ENCODE peak calls at places on chromosomes 11 and 22, in four cellular contexts. H is neuronal stem cell, D is H9, F is H1. Q is an unnamed sample.

GRCh38 chr11:36622431-36623136 is 24.5 kb upstream of the RAG2 start:
- DNase-seq in F (no peak), H (no peak), D (no peak), Q (peak; percentile 48)

GRCh38 chr11:62013266-62014157 is 46.1 kb upstream of the FTH1 start:
- DNase-seq in H (no peak), F (no peak), D (no peak), Q (peak; percentile 95)

GRCh38 chr22:46792061-46792796 is 29.8 kb downstream of the TBC1D22A start:
- DNase-seq in F (no peak), D (no peak), H (no peak), Q (no peak)

GRCh38 chr22:20420157-20420842 is 17.3 kb downstream of the SCARF2 start:
- DNase-seq in H (no peak), F (no peak), D (no peak), Q (no peak)

GRCh38 chr11:63999349-64000025 is 13.2 kb downstream of the OTUB1 start:
- DNase-seq in D (peak; percentile 92), F (peak; percentile 87), H (peak; percentile 71), Q (peak; percentile 93)

GRCh38 chr22:43891360-43892182 is at the start of gene PNPLA5:
- DNase-seq in D (peak; percentile 87), F (peak; percentile 86), H (no peak), Q (no peak)

GRCh38 chr11:56841210-56841810 is 92.8 kb upstream of the OR9G4 start:
- DNase-seq in D (peak; percentile 45), F (peak; percentile 62), H (peak; percentile 62), Q (peak; percentile 73)

GRCh38 chr22:25483931-25484330 is 80.5 kb upstream of the GRK3 start:
- DNase-seq in D (no peak), F (no peak), H (no peak), Q (no peak)

GRCh38 chr11:121416909-121417567 is 35.1 kb upstream of the SORL1 start:
- DNase-seq in F (no peak), D (no peak), H (no peak), Q (peak; percentile 41)

GRCh38 chr22:49328076-49328475 is 499.6 kb downstream of the BRD1 start:
- DNase-seq in F (no peak), H (no peak), D (no peak), Q (no peak)

GRCh38 chr11:93537022-93537421 is 6.2 kb downstream of the SMCO4 start:
- DNase-seq in F (no peak), H (no peak), D (no peak), Q (no peak)

GRCh38 chr22:24390576-24390975 is 36.8 kb upstream of the ADORA2A start:
- DNase-seq in F (no peak), H (no peak), D (no peak), Q (no peak)

GRCh38 chr11:102685769-102686168 is 19.8 kb downstream of the MMP27 start:
- DNase-seq in D (no peak), F (no peak), H (no peak), Q (no peak)

GRCh38 chr22:20430641-20431519 is 6.7 kb downstream of the SCARF2 start:
- DNase-seq in D (peak; percentile 69), H (peak; percentile 61), F (peak; percentile 74), Q (peak; percentile 84)

GRCh38 chr22:35601743-35602633 is 15.1 kb downstream of the MB start:
- DNase-seq in F (no peak), D (no peak), H (no peak), Q (peak; percentile 54)

GRCh38 chr11:27557223-27557622 is 50.7 kb upstream of the LIN7C start:
- DNase-seq in F (no peak), H (no peak), D (no peak), Q (no peak)

GRCh38 chr22:49216579-49216978 is 611.1 kb downstream of the BRD1 start:
- DNase-seq in H (no peak), D (peak; percentile 4), F (no peak), Q (no peak)

GRCh38 chr11:72641900-72642814 is 32.1 kb downstream of the PDE2A start:
- DNase-seq in D (peak; percentile 60), F (peak; percentile 76), H (no peak), Q (peak; percentile 51)

GRCh38 chr11:104534268-104534667 is 364.0 kb downstream of the CASP12 start:
- DNase-seq in F (no peak), D (no peak), H (no peak), Q (no peak)

GRCh38 chr11:128515766-128516466 is 71.4 kb downstream of the ETS1 start:
- DNase-seq in H (no peak), D (no peak), F (no peak), Q (no peak)

GRCh38 chr11:68076371-68077042 is 37.7 kb downstream of the TCIRG1 start:
- DNase-seq in F (no peak), D (no peak), H (no peak), Q (no peak)

GRCh38 chr22:35631597-35631996 is 14.5 kb upstream of the MB start:
- DNase-seq in D (peak; percentile 83), H (no peak), F (peak; percentile 85), Q (peak; percentile 71)

GRCh38 chr11:2382927-2383822 is 6.1 kb downstream of the CD81 start:
- DNase-seq in D (peak; percentile 64), F (no peak), H (no peak), Q (peak; percentile 11)

GRCh38 chr11:26231252-26231661 is 100.7 kb upstream of the ANO3 start:
- DNase-seq in H (no peak), D (no peak), F (no peak), Q (no peak)

GRCh38 chr11:114683007-114683406 is 4.7 kb downstream of the NXPE2 start:
- DNase-seq in D (no peak), H (no peak), F (no peak), Q (no peak)

GRCh38 chr22:50544746-50545253 is 899 bp upstream of the KLHDC7B start:
- DNase-seq in H (no peak), F (no peak), D (no peak), Q (peak; percentile 40)

GRCh38 chr11:131748146-131749050 is 378.0 kb downstream of the NTM start:
- DNase-seq in H (peak; percentile 58), D (peak; percentile 62), F (peak; percentile 83), Q (peak; percentile 73)

GRCh38 chr11:47564933-47565339 is 463 bp upstream of the PTPMT1 start:
- DNase-seq in H (no peak), F (no peak), D (no peak), Q (no peak)

GRCh38 chr22:35638408-35638807 is 9.8 kb upstream of the APOL6 start:
- DNase-seq in H (no peak), F (no peak), D (no peak), Q (peak; percentile 91)

GRCh38 chr22:27980424-27981148 is 61.5 kb upstream of the PITPNB start:
- DNase-seq in H (no peak), F (peak; percentile 70), D (peak; percentile 76), Q (no peak)

GRCh38 chr11:28833670-28834069 is 725.5 kb downstream of the METTL15 start:
- DNase-seq in F (no peak), H (no peak), D (no peak), Q (no peak)

GRCh38 chr22:41768420-41768819 is 32.1 kb upstream of the CCDC134 start:
- DNase-seq in H (no peak), F (no peak), D (no peak), Q (no peak)

DNA sequence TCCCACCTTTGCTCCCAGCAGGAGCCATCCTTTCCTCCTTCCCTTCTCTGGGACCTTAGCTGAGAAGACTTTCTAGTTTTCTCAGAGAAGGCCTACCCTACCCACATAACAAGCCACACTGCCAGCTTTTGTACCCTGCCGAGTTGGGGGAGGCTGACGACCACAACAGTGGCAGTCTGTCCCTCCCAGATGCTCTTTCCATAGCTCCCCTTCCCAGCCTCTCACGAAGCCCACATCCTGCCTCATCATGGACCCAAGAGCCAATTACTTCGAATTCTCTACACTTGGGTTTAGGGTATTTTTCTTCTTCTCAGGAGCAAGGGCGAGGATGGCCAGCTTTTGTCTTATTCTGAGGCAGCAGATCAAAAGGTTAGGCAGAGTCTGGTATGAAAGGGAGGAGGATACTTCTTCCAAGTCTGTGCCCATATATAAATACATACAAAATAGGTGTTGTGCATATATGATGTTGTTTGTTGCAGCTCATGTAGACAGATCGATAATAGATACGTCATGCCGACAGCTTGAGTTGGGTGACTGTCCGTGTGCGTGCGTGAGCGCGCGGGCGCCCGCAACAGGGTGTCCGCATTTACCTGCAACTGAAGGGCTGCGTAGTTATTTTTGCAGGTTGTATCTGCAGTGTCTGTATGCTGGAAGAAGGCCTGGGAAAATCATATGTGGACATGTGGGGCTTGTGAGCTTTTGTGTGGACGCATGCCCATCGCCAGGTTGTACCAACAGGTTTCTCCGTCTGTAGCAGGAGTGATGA is 846 bp upstream of the NRGN start:
- DNase-seq in H (no peak), F (no peak), D (no peak), Q (no peak)
- H2AFZ ChIP-seq in H (peak overlapping the region; percentile 82), F (no peak overlapping the region), D (no peak overlapping the region), Q (no peak overlapping the region)

DNA sequence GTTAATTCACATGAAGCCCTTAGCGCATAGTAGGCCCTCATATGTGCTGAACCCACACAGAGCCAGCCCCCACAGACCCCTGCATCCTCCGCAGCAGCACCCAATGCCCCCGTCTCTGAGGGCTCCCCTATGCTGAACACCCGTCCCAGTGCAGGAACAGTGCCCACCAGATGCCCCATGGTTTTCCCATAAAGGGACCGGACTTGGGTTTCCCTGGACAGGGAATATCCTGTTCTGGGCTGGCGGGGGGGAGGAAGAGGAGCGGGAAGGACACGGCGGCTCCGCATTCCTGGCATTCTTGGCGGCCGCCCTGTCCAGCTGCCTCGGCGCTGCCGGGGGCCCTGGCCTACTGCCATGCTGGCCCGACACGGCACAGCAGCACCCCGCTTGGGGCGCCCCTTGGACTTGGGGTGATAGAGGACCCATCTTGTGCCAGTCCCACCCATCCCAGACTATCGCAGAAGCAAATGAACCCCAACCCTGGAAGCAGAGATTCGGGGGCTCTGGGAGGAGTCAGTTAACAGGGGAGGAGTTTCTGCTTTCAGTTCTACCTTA is 23.7 kb upstream of the CBX7 start:
- DNase-seq in H (peak; percentile 69), D (peak; percentile 88), F (peak; percentile 84), Q (peak; percentile 77)
- H4K8ac ChIP-seq in H (peak overlapping the region; percentile 25), D (peak overlapping the region; percentile 97), F (peak overlapping the region; percentile 98), Q (peak overlapping the region; percentile 67)

GRCh38 chr11:70844387-70844786 is 408.0 kb downstream of the SHANK2 start:
- DNase-seq in H (no peak), D (no peak), F (no peak), Q (no peak)
- H2BK12ac ChIP-seq in H (no peak overlapping the region), D (no peak overlapping the region), F (no peak overlapping the region), Q (no peak overlapping the region)

GRCh38 chr11:86115542-86116385 is 46.9 kb upstream of the PICALM start:
- DNase-seq in H (no peak), D (no peak), F (no peak), Q (no peak)
- H2AFZ ChIP-seq in H (no peak overlapping the region), D (no peak overlapping the region), F (peak overlapping the region; percentile 45), Q (no peak overlapping the region)

Q was measured in trophoblast cell.